ENCODE peak calls at places on chromosome 20, in eight cellular contexts. S, G, V, O, U, C, T and W are unnamed samples.

GRCh38 chr20:14310977-14311654 is 26.3 kb downstream of the FLRT3 start:
- ATAC-seq in T (no peak), V (no peak), S (no peak), G (peak), U (no peak), O (no peak), C (no peak), W (no peak)

GRCh38 chr20:20755227-20755626 is 42.8 kb upstream of the RALGAPA2 start:
- ATAC-seq in T (no peak), G (no peak), U (no peak), V (no peak), S (no peak), C (no peak), O (no peak), W (no peak)

GRCh38 chr20:32756156-32756555 is 6.0 kb upstream of the DNMT3B start:
- ATAC-seq in V (no peak), O (no peak), S (no peak), U (no peak), T (no peak), G (no peak), C (no peak), W (no peak)

GRCh38 chr20:4225778-4226177 is 210.4 kb upstream of the RNF24 start:
- ATAC-seq in O (no peak), G (peak), T (no peak), C (no peak), V (no peak), U (peak), S (no peak), W (no peak)

GRCh38 chr20:51029963-51030930 is 7.3 kb upstream of the KCNG1 start:
- ATAC-seq in O (no peak), C (no peak), S (no peak), G (peak), T (no peak), V (no peak), U (peak), W (no peak)

GRCh38 chr20:24986436-24987015 is 6.0 kb downstream of the APMAP start:
- ATAC-seq in U (no peak), V (no peak), C (no peak), G (no peak), O (no peak), S (no peak), T (no peak), W (no peak)

GRCh38 chr20:49750611-49751396 is 37.1 kb upstream of the B4GALT5 start:
- ATAC-seq in O (no peak), T (peak), S (peak), V (peak), U (peak), G (peak), C (peak), W (no peak)

GRCh38 chr20:39302312-39302711 is 340.2 kb downstream of the DHX35 start:
- ATAC-seq in G (no peak), U (no peak), V (no peak), C (peak), S (no peak), T (no peak), O (no peak), W (no peak)

GRCh38 chr20:46494077-46494476 is 19.3 kb downstream of the ZNF334 start:
- ATAC-seq in O (no peak), G (no peak), S (no peak), C (no peak), T (no peak), V (no peak), U (no peak), W (no peak)

GRCh38 chr20:51594999-51595532 is 52.5 kb upstream of the NFATC2 start:
- ATAC-seq in S (peak), V (peak), U (peak), O (peak), T (peak), C (peak), G (peak), W (peak)

GRCh38 chr20:38748863-38749153 is 548 bp downstream of the ACTR5 start:
- ATAC-seq in S (peak), U (no peak), G (peak), T (peak), O (no peak), V (peak), C (peak), W (peak)

GRCh38 chr20:18738055-18738454 is 75.5 kb upstream of the SCP2D1 start:
- ATAC-seq in T (no peak), O (no peak), C (no peak), G (peak), S (no peak), V (no peak), U (no peak), W (peak)

GRCh38 chr20:43996240-43996930 is 81.7 kb downstream of the TOX2 start:
- ATAC-seq in G (no peak), O (no peak), C (no peak), V (no peak), S (no peak), T (no peak), U (no peak), W (no peak)

GRCh38 chr20:34514897-34515483 is 1.2 kb upstream of the DYNLRB1 start:
- ATAC-seq in O (peak), U (no peak), G (no peak), S (no peak), C (no peak), T (peak), V (peak), W (no peak)

GRCh38 chr20:40583195-40583594 is 105.8 kb downstream of the MAFB start:
- ATAC-seq in S (no peak), T (no peak), V (no peak), G (peak), O (no peak), C (no peak), U (peak), W (no peak)

GRCh38 chr20:44695295-44696230 is 19.6 kb upstream of the CCN5 start:
- ATAC-seq in O (no peak), V (no peak), G (no peak), T (no peak), U (no peak), C (peak), S (no peak), W (no peak)

GRCh38 chr20:52103911-52104545 is 87.6 kb downstream of the ZFP64 start:
- ATAC-seq in V (peak), T (peak), C (no peak), G (no peak), U (no peak), O (no peak), S (peak), W (no peak)

GRCh38 chr20:958936-959815 is 42.9 kb downstream of the RSPO4 start:
- ATAC-seq in G (no peak), O (no peak), U (no peak), C (no peak), T (peak), V (no peak), S (no peak), W (no peak)